ENCODE peak calls at places on chromosomes 3 and 15, in seven cellular contexts. F is CD4-positive, alpha-beta T cell; G is endothelial cell of umbilical vein; M is skeletal muscle cell; Y is OCI-LY7; W is GOT3; K is H7. D is an unnamed sample.
A peak's percentile ranks its signal among the peaks of the same experiment; 100 is the strongest.

GRCh38 chr15:65676123-65676522 is 54.4 kb downstream of the SLC24A1 start:
- DNase-seq in K (no peak), W (no peak), M (no peak), G (no peak), Y (no peak), F (no peak), D (no peak)

GRCh38 chr3:185659942-185660921 is 74.1 kb downstream of the SENP2 start:
- DNase-seq in G (peak; percentile 84), M (peak; percentile 70), F (peak; percentile 52), K (peak; percentile 88), Y (peak; percentile 76), W (no peak), D (peak; percentile 85)

GRCh38 chr3:25021816-25022215 is 406.2 kb upstream of the RARB start:
- DNase-seq in G (peak; percentile 42), W (no peak), Y (no peak), F (no peak), K (no peak), M (no peak), D (no peak)

GRCh38 chr3:22606938-22607337 is 596.2 kb upstream of the UBE2E2 start:
- DNase-seq in G (no peak), F (no peak), W (no peak), Y (no peak), M (no peak), K (no peak), D (no peak)

GRCh38 chr3:139534444-139534812 is 5.1 kb downstream of the RBP1 start:
- DNase-seq in G (no peak), M (peak; percentile 73), Y (no peak), W (no peak), K (no peak), F (no peak), D (peak; percentile 20)

GRCh38 chr15:67103021-67103420 is 37.6 kb downstream of the SMAD3 start:
- DNase-seq in W (no peak), G (no peak), F (no peak), Y (no peak), M (no peak), K (no peak), D (no peak)

GRCh38 chr3:186644683-186645082 is 4.5 kb downstream of the FETUB start:
- DNase-seq in F (no peak), K (no peak), W (no peak), M (no peak), Y (no peak), G (no peak), D (no peak)

GRCh38 chr15:40847225-40847961 is 3.5 kb downstream of the SPINT1 start:
- DNase-seq in F (no peak), W (no peak), K (peak; percentile 80), G (no peak), Y (peak; percentile 72), M (no peak), D (peak; percentile 76)

GRCh38 chr3:127137113-127137512 is 55.8 kb upstream of the PRR23E start:
- DNase-seq in W (no peak), G (no peak), F (no peak), Y (no peak), M (no peak), K (no peak), D (no peak)

GRCh38 chr15:27175479-27176153 is 204.6 kb downstream of the GABRG3 start:
- DNase-seq in K (no peak), Y (no peak), G (no peak), F (no peak), W (no peak), M (no peak), D (no peak)